ENCODE peak calls at places on chromosomes 13 and 19, in eight cellular contexts. F is left lung, K is astrocyte of the spinal cord, M is PC-3, N is uterus, S is right lobe of liver, U is ovary, A is tibial nerve. L is an unnamed sample.

GRCh38 chr13:43663474-43664090 is 123.2 kb downstream of the ENOX1 start:
- DNase-seq in U (no peak), F (no peak), K (peak; percentile 29), M (peak; percentile 28), N (no peak), A (no peak), S (no peak), L (no peak)

GRCh38 chr13:102651892-102652291 is 43.0 kb downstream of the METTL21C start:
- DNase-seq in S (no peak), K (peak; percentile 7), N (peak; percentile 75), M (no peak), A (no peak), U (no peak), F (no peak), L (no peak)

GRCh38 chr19:42291437-42291815 is 10.5 kb upstream of the PRR19 start:
- DNase-seq in M (no peak), N (no peak), K (no peak), A (no peak), S (peak; percentile 39), F (no peak), U (no peak), L (no peak)

GRCh38 chr19:8305798-8306197 is 2.4 kb downstream of the CD320 start:
- DNase-seq in N (peak; percentile 12), M (no peak), K (no peak), S (peak; percentile 25), A (peak; percentile 1), U (peak; percentile 17), F (no peak), L (no peak)

GRCh38 chr19:35143231-35143715 is at the start of gene FXYD7:
- DNase-seq in M (no peak), U (no peak), S (no peak), N (peak; percentile 51), A (no peak), F (no peak), K (no peak), L (no peak)

GRCh38 chr19:43618921-43619261 is 538 bp downstream of the ZNF428 start:
- DNase-seq in F (no peak), K (no peak), A (no peak), U (no peak), N (no peak), M (peak; percentile 12), S (no peak), L (no peak)

GRCh38 chr19:52516191-52516590 is 11.3 kb upstream of the ZNF808 start:
- DNase-seq in M (no peak), N (no peak), K (no peak), S (no peak), A (no peak), U (no peak), F (no peak), L (no peak)

GRCh38 chr13:110454956-110455355 is 106.6 kb downstream of the RAB20 start:
- DNase-seq in A (no peak), K (no peak), U (no peak), M (no peak), N (no peak), F (peak; percentile 28), S (no peak), L (no peak)

GRCh38 chr19:35793381-35794165 is 18.2 kb downstream of the ARHGAP33 start:
- DNase-seq in F (no peak), S (no peak), M (peak; percentile 2), A (no peak), K (no peak), U (no peak), N (no peak), L (no peak)

GRCh38 chr13:77233159-77233558 is 93.7 kb downstream of the MYCBP2 start:
- DNase-seq in S (no peak), M (no peak), U (no peak), F (no peak), K (no peak), N (no peak), A (no peak), L (no peak)

GRCh38 chr13:63364159-63364558 is 1948.5 kb upstream of the PCDH20 start:
- DNase-seq in S (no peak), U (no peak), N (no peak), F (no peak), K (no peak), A (no peak), M (no peak), L (no peak)

GRCh38 chr13:39415003-39415402 is 188.0 kb downstream of the LHFPL6 start:
- DNase-seq in U (peak; percentile 47), N (peak; percentile 41), A (peak; percentile 37), F (no peak), S (no peak), K (peak; percentile 70), M (no peak), L (no peak)

GRCh38 chr13:83798731-83799130 is 83.5 kb downstream of the SLITRK1 start:
- DNase-seq in M (peak; percentile 36), S (no peak), U (no peak), A (no peak), N (no peak), F (no peak), K (no peak), L (no peak)

GRCh38 chr19:1567848-1568227 is 287 bp downstream of the MEX3D start:
- DNase-seq in M (no peak), U (no peak), F (no peak), K (no peak), S (no peak), A (no peak), N (no peak), L (no peak)
- H3K4me3 ChIP-seq in M (no peak overlapping the region), U (peak overlapping the region; percentile 72), F (no peak overlapping the region), K (peak overlapping the region; percentile 62), S (peak overlapping the region; percentile 56), A (peak overlapping the region; percentile 94), N (no peak overlapping the region), L (no peak overlapping the region)

GRCh38 chr13:74151859-74152258 is 17.7 kb upstream of the KLF12 start:
- DNase-seq in N (no peak), K (no peak), F (no peak), S (no peak), U (no peak), A (no peak), M (no peak), L (no peak)
- TF ChIP-seq CTCF in N (no peak), K (no peak), F (no peak), S (no peak), U (no peak), A (no peak), M (no peak), L (no peak)

GRCh38 chr19:4303778-4304508 is 455 bp upstream of the FSD1 start:
- DNase-seq in U (no peak), A (no peak), F (no peak), S (no peak), N (no peak), M (no peak), K (no peak), L (no peak)

GRCh38 chr19:4304509-4305252 is at the start of gene FSD1:
- DNase-seq in S (no peak), U (no peak), F (no peak), N (no peak), K (peak; percentile 42), M (peak; percentile 56), A (no peak), L (no peak)

GRCh38 chr19:4302238-4302630 is at the start of gene TMIGD2:
- DNase-seq in M (no peak), N (no peak), S (no peak), F (no peak), K (no peak), U (no peak), A (no peak), L (no peak)

GRCh38 chr19:4305253-4305612 is 835 bp downstream of the FSD1 start:
- DNase-seq in K (no peak), S (no peak), N (no peak), F (no peak), U (no peak), A (no peak), M (no peak), L (no peak)

DNA sequence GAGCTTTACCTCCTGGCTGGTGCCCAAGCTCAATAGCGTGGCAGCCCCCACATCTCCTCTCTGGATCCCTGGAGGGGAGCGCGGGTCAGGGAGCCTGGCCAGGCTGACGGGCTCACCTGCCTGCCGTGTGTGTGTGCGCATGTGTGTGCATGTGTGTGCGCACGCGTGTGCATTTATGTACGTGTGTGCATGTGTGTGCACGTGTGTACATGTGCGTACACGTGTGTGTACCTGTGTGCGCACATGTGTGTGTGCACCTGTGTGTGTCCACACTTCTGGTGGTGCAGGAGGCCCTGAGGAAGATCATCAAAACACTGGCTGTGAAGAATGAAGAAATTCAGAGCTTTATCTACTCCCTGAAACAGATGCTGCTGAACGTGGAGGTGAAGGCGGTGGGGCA is 1.3 kb downstream of the FSD1 start:
- DNase-seq in A (no peak), F (no peak), U (no peak), S (no peak), K (no peak), N (no peak), M (no peak), L (no peak)
- H3K4me3 ChIP-seq in A (no peak overlapping the region), F (no peak overlapping the region), U (no peak overlapping the region), S (no peak overlapping the region), K (no peak overlapping the region), N (no peak overlapping the region), M (no peak overlapping the region), L (no peak overlapping the region)

GRCh38 chr13:48866204-48866603 is 109.5 kb upstream of the FNDC3A start:
- DNase-seq in U (no peak), S (no peak), F (no peak), M (no peak), A (no peak), N (no peak), K (no peak), L (no peak)
- TF ChIP-seq CTCF in U (no peak), S (no peak), F (no peak), M (no peak), A (no peak), N (no peak), K (no peak), L (no peak)

DNA sequence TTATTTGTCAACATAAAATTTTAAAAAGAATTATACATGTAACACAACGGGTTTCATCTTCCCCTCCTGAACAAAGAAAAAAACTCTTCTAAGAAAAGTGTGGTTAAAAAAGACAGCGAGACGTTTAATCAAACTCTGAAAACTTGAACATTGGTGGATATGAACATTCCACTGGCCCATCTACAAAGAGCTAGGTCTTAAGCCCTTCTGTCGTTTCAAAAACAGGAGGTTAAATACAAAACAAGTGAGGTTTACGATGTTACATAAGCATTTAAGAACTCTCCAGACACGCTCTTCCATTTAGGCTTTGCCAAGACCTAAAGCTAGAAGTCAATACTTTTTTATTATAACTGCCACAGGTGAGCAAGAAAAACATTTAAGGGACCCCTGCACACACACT is 9.4 kb upstream of the DOCK9 start:
- DNase-seq in N (no peak), F (no peak), U (no peak), M (no peak), S (no peak), K (no peak), A (no peak), L (no peak)
- H3K4me3 ChIP-seq in N (no peak overlapping the region), F (no peak overlapping the region), U (no peak overlapping the region), M (no peak overlapping the region), S (no peak overlapping the region), K (no peak overlapping the region), A (no peak overlapping the region), L (no peak overlapping the region)

GRCh38 chr13:37187110-37187509 is 81.6 kb upstream of the CSNK1A1L start:
- DNase-seq in U (no peak), S (no peak), M (no peak), K (peak; percentile 73), F (no peak), A (no peak), N (no peak), L (no peak)
- TF ChIP-seq CTCF in U (no peak), S (no peak), M (no peak), K (no peak), F (no peak), A (no peak), N (no peak), L (no peak)